ENCODE peak calls at places on chromosomes 5 and 9, in nine cellular contexts. D, N, H, W, P, R, K, T and A are unnamed samples.

GRCh38 chr5:10124287-10124686 is 125.4 kb downstream of the ATPSCKMT start:
- DNase-seq in D (no peak), N (peak), H (no peak), W (no peak), P (no peak), R (no peak), K (no peak), T (no peak), A (no peak)

GRCh38 chr9:136095495-136096058 is 488 bp upstream of the NACC2 start:
- DNase-seq in D (peak), N (peak), H (peak), W (peak), P (no peak), R (no peak), K (no peak), T (no peak), A (peak)

GRCh38 chr5:159395202-159395601 is 64.9 kb upstream of the IL12B start:
- DNase-seq in D (no peak), N (no peak), H (no peak), W (no peak), P (no peak), R (no peak), K (no peak), T (no peak), A (no peak)

GRCh38 chr5:151122828-151123227 is 34.8 kb downstream of the ANXA6 start:
- DNase-seq in D (no peak), N (no peak), H (no peak), W (no peak), P (no peak), R (no peak), K (no peak), T (no peak), A (no peak)

GRCh38 chr9:121268598-121269029 is 652 bp downstream of the GSN start:
- DNase-seq in D (no peak), N (no peak), H (no peak), W (no peak), P (no peak), R (no peak), K (no peak), T (no peak), A (no peak)

GRCh38 chr9:4206718-4207117 is 93.2 kb downstream of the GLIS3 start:
- DNase-seq in D (no peak), N (no peak), H (peak), W (no peak), P (no peak), R (no peak), K (no peak), T (no peak), A (no peak)

GRCh38 chr9:115615821-115616665 is 498.1 kb upstream of the TNC start:
- DNase-seq in D (no peak), N (no peak), H (no peak), W (no peak), P (no peak), R (no peak), K (no peak), T (no peak), A (no peak)

GRCh38 chr9:125971050-125971449 is 223.9 kb downstream of the PBX3 start:
- DNase-seq in D (no peak), N (no peak), H (no peak), W (no peak), P (no peak), R (no peak), K (no peak), T (no peak), A (no peak)

GRCh38 chr9:136181784-136182421 is 23.0 kb downstream of the LHX3 start:
- DNase-seq in D (no peak), N (no peak), H (no peak), W (no peak), P (no peak), R (no peak), K (no peak), T (no peak), A (no peak)

GRCh38 chr5:157740211-157740610 is 3.3 kb upstream of the LSM11 start:
- DNase-seq in D (no peak), N (no peak), H (no peak), W (peak), P (no peak), R (no peak), K (no peak), T (peak), A (peak)

GRCh38 chr5:55926476-55926875 is 68.3 kb downstream of the IL6ST start:
- DNase-seq in D (no peak), N (no peak), H (no peak), W (no peak), P (no peak), R (no peak), K (no peak), T (no peak), A (no peak)

GRCh38 chr9:34568133-34568532 is 21.4 kb downstream of the CNTFR start:
- DNase-seq in D (peak), N (peak), H (no peak), W (no peak), P (no peak), R (no peak), K (no peak), T (no peak), A (no peak)

GRCh38 chr5:139873033-139873794 is 77.6 kb downstream of the PSD2 start:
- DNase-seq in D (no peak), N (no peak), H (peak), W (no peak), P (no peak), R (no peak), K (no peak), T (no peak), A (no peak)

GRCh38 chr9:136759436-136760325 is 1.6 kb upstream of the LCN8 start:
- DNase-seq in D (no peak), N (no peak), H (peak), W (no peak), P (no peak), R (no peak), K (no peak), T (peak), A (no peak)

GRCh38 chr5:160375166-160375565 is 4.7 kb upstream of the C1QTNF2 start:
- DNase-seq in D (no peak), N (no peak), H (no peak), W (no peak), P (no peak), R (no peak), K (no peak), T (no peak), A (no peak)

GRCh38 chr9:101791938-101792337 is 53.5 kb upstream of the GRIN3A start:
- DNase-seq in D (peak), N (no peak), H (no peak), W (peak), P (peak), R (no peak), K (no peak), T (no peak), A (peak)

GRCh38 chr9:137242329-137243204 is 1.5 kb downstream of the TUBB4B start:
- DNase-seq in D (no peak), N (no peak), H (no peak), W (no peak), P (no peak), R (no peak), K (no peak), T (no peak), A (peak)

GRCh38 chr5:141514330-141515111 is 25.6 kb downstream of the PCDHGC5 start:
- DNase-seq in D (peak), N (no peak), H (no peak), W (no peak), P (no peak), R (peak), K (peak), T (no peak), A (no peak)

GRCh38 chr5:9067129-9067528 is 478.7 kb downstream of the SEMA5A start:
- DNase-seq in D (no peak), N (no peak), H (no peak), W (no peak), P (no peak), R (no peak), K (no peak), T (no peak), A (no peak)

GRCh38 chr9:100583019-100583802 is 5.3 kb downstream of the CAVIN4 start:
- DNase-seq in D (no peak), N (no peak), H (no peak), W (no peak), P (no peak), R (no peak), K (no peak), T (no peak), A (no peak)

GRCh38 chr5:124343451-124343867 is 403.0 kb downstream of the ZNF608 start:
- DNase-seq in D (peak), N (no peak), H (no peak), W (no peak), P (no peak), R (no peak), K (no peak), T (no peak), A (no peak)

GRCh38 chr9:76687861-76688374 is 76.3 kb upstream of the PCA3 start:
- DNase-seq in D (no peak), N (no peak), H (no peak), W (no peak), P (no peak), R (no peak), K (no peak), T (no peak), A (no peak)

GRCh38 chr5:151224372-151224771 is 480 bp upstream of the CCDC69 start:
- DNase-seq in D (no peak), N (no peak), H (no peak), W (no peak), P (no peak), R (no peak), K (no peak), T (no peak), A (no peak)

GRCh38 chr5:180640301-180640764 is 9.1 kb downstream of the FLT4 start:
- DNase-seq in D (no peak), N (no peak), H (no peak), W (no peak), P (no peak), R (no peak), K (no peak), T (peak), A (no peak)

GRCh38 chr9:115456515-115456914 is 338.6 kb upstream of the TNC start:
- DNase-seq in D (no peak), N (no peak), H (no peak), W (no peak), P (no peak), R (no peak), K (no peak), T (no peak), A (no peak)

GRCh38 chr5:137280656-137281055 is 218.5 kb downstream of the SPOCK1 start:
- DNase-seq in D (no peak), N (no peak), H (no peak), W (no peak), P (no peak), R (no peak), K (no peak), T (no peak), A (no peak)

GRCh38 chr5:38240212-38240611 is 18.1 kb upstream of the EGFLAM start:
- DNase-seq in D (no peak), N (no peak), H (no peak), W (no peak), P (no peak), R (no peak), K (no peak), T (no peak), A (no peak)

GRCh38 chr5:88884435-88884877 is 1.5 kb upstream of the MEF2C start:
- DNase-seq in D (no peak), N (no peak), H (no peak), W (peak), P (no peak), R (no peak), K (no peak), T (no peak), A (peak)

GRCh38 chr9:79352322-79352721 is 219.4 kb upstream of the TLE4 start:
- DNase-seq in D (no peak), N (no peak), H (no peak), W (no peak), P (no peak), R (no peak), K (no peak), T (no peak), A (no peak)

GRCh38 chr5:32600057-32600622 is 14.8 kb downstream of the SUB1 start:
- DNase-seq in D (no peak), N (no peak), H (no peak), W (no peak), P (no peak), R (no peak), K (no peak), T (no peak), A (no peak)

GRCh38 chr9:7176574-7176973 is 418.8 kb downstream of the KDM4C start:
- DNase-seq in D (no peak), N (no peak), H (no peak), W (no peak), P (no peak), R (no peak), K (no peak), T (no peak), A (no peak)

GRCh38 chr5:173265433-173265832 is 30.4 kb upstream of the NKX2-5 start:
- DNase-seq in D (no peak), N (peak), H (no peak), W (no peak), P (no peak), R (no peak), K (no peak), T (no peak), A (no peak)

GRCh38 chr5:115377468-115378217 is 81.2 kb upstream of the CCDC112 start:
- DNase-seq in D (no peak), N (no peak), H (no peak), W (no peak), P (no peak), R (no peak), K (no peak), T (no peak), A (no peak)

GRCh38 chr5:60883229-60883628 is 39.2 kb upstream of the ELOVL7 start:
- DNase-seq in D (no peak), N (no peak), H (no peak), W (peak), P (no peak), R (no peak), K (no peak), T (no peak), A (peak)

GRCh38 chr9:102044133-102044532 is 305.7 kb upstream of the GRIN3A start:
- DNase-seq in D (no peak), N (no peak), H (no peak), W (no peak), P (no peak), R (no peak), K (no peak), T (no peak), A (no peak)

GRCh38 chr5:138032028-138032571 is 779 bp downstream of the FAM13B start:
- DNase-seq in D (peak), N (peak), H (no peak), W (no peak), P (peak), R (peak), K (peak), T (peak), A (peak)

DNA sequence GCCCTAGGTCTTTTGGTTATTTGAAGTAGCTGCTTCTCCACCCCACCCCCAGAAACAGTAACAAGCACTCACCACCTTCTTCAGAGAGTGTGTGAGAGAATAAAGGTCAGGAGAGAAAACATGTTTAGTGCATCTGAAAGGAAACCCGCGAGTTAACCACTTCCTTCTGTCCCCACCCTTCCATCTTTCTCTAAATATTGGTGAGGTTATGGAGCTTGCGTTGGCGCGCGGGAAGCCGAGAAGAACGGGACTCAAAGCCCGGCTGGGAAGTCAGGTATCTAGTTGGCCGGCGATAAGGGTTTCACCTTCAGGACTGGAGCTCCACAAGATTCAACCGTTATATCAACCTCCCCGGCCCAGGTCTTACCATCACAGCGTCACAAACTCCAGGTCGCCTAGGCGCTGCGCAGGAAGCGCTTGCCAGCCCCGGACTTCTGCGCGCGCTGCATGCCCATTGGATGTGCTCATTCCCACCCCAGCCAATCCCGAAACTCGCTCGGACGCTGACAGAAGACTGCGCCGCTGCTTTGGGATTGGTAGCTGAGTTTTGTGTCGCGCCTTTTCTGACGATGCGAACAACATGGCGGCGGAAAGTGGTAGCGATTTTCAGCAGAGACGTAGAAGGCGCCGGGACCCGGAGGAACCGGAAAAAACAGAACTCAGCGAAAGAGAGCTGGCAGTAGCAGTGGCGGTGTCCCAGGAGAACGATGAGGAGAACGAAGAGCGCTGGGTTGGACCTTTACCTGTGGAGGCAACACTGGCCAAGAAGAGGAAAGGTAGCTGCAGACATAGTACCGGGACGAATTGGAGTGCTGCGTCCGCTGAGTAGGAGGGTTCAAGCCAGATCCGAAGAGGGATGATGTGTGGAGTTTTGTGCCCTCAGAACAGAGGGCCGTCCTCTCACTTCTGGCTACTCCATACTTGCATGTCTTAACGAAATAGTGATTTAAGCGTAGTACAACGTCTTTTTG is at the start of the genes CENPK and PPWD1:
- DNase-seq in D (peak), N (peak), H (peak), W (peak), P (peak), R (peak), K (peak), T (peak), A (peak)
- TF ChIP-seq POLR2A in D (no peak), N (peak), H (peak), W (peak), P (peak), R (no peak), K (peak), T (peak), A (peak)

GRCh38 chr5:96934695-96935555 is 955 bp upstream of the LNPEP start:
- DNase-seq in D (peak), N (peak), H (peak), W (peak), P (peak), R (peak), K (peak), T (peak), A (peak)
- TF ChIP-seq POLR2A in D (peak), N (peak), H (peak), W (peak), P (peak), R (no peak), K (peak), T (peak), A (peak)

GRCh38 chr5:132886064-132886823 is 12.8 kb downstream of the LEAP2 start:
- DNase-seq in D (no peak), N (no peak), H (no peak), W (no peak), P (no peak), R (no peak), K (no peak), T (no peak), A (no peak)
- TF ChIP-seq POLR2A in D (no peak), N (no peak), H (no peak), W (no peak), P (no peak), R (no peak), K (no peak), T (no peak), A (no peak)

GRCh38 chr5:149041242-149041641 is 21.6 kb downstream of the SH3TC2 start:
- DNase-seq in D (no peak), N (no peak), H (no peak), W (no peak), P (no peak), R (no peak), K (no peak), T (no peak), A (no peak)

GRCh38 chr5:149046196-149046829 is 16.5 kb downstream of the SH3TC2 start:
- DNase-seq in D (no peak), N (no peak), H (no peak), W (peak), P (no peak), R (no peak), K (no peak), T (no peak), A (peak)

GRCh38 chr5:149044453-149045117 is 18.3 kb downstream of the SH3TC2 start:
- DNase-seq in D (no peak), N (no peak), H (no peak), W (no peak), P (no peak), R (no peak), K (no peak), T (no peak), A (no peak)

GRCh38 chr5:149040421-149040820 is 22.4 kb downstream of the SH3TC2 start:
- DNase-seq in D (no peak), N (no peak), H (no peak), W (no peak), P (no peak), R (no peak), K (no peak), T (no peak), A (no peak)

DNA sequence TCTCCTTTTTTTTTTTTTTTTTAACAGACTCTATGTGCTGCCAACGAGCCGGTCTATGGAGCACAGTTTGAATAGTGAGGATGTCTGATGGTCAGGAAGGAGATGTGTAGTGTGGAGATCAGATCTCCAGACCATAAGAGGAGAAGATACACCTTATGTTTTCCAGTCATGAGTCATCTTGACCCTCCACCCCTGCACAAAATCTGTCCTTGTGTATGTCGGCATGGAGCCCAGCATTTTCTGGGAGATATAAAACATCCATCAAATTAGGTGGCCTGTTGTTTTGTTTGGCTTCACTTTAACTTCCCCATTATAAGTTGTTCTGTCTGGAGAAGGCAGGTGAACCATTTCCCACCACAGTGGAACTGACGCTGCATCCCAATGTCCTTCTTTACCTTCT is 19.2 kb downstream of the SH3TC2 start:
- DNase-seq in D (no peak), N (no peak), H (no peak), W (no peak), P (no peak), R (no peak), K (no peak), T (no peak), A (no peak)
- TF ChIP-seq POLR2A in D (no peak), N (no peak), H (no peak), W (no peak), P (no peak), R (no peak), K (no peak), T (no peak), A (no peak)